ENCODE peak calls at places on chromosome X, in eight cellular contexts. O is stomach; X is pancreas; M is K562; W is tibial artery; H is Peyer's patch; V is CD8-positive, alpha-beta T cell; I is colonic mucosa. D is an unnamed sample.

GRCh38 chrX:24520472-24520871 is 55.4 kb downstream of the PDK3 start:
- DNase-seq in I (no peak), M (no peak), H (no peak), O (no peak), X (no peak), V (no peak), W (no peak), D (no peak)

GRCh38 chrX:1137531-1137930 is 74.9 kb downstream of the CRLF2 start:
- DNase-seq in W (no peak), X (no peak), M (no peak), I (no peak), V (no peak), H (no peak), O (no peak), D (no peak)

GRCh38 chrX:123339201-123339905 is 155.3 kb downstream of the GRIA3 start:
- DNase-seq in I (no peak), W (no peak), H (no peak), M (no peak), V (no peak), O (no peak), X (no peak), D (no peak)

GRCh38 chrX:68694429-68695205 is 47.2 kb downstream of the STARD8 start:
- DNase-seq in W (no peak), V (no peak), H (no peak), O (no peak), X (no peak), I (no peak), M (peak; percentile 46), D (no peak)

GRCh38 chrX:112820364-112821308 is 20.0 kb downstream of the AMOT start:
- DNase-seq in H (no peak), M (no peak), I (peak; percentile 35), O (no peak), X (no peak), V (no peak), W (no peak), D (no peak)

GRCh38 chrX:16484338-16484737 is 165.6 kb upstream of the S100G start:
- DNase-seq in V (peak; percentile 41), I (no peak), W (peak; percentile 21), O (no peak), X (no peak), M (no peak), H (no peak), D (no peak)

GRCh38 chrX:110588164-110588563 is 207.5 kb downstream of the CHRDL1 start:
- DNase-seq in O (no peak), M (no peak), W (no peak), V (no peak), X (no peak), H (no peak), I (no peak), D (no peak)

GRCh38 chrX:3639236-3639635 is 74.2 kb downstream of the PRKX start:
- DNase-seq in X (no peak), H (no peak), V (no peak), I (no peak), M (no peak), W (no peak), O (no peak), D (no peak)

GRCh38 chrX:143894938-143895337 is 11.1 kb downstream of the UBE2NL start:
- DNase-seq in M (no peak), X (no peak), O (no peak), I (no peak), H (no peak), W (no peak), V (no peak), D (no peak)

GRCh38 chrX:13750204-13750603 is 15.7 kb downstream of the OFD1 start:
- DNase-seq in M (peak; percentile 51), H (no peak), V (no peak), I (no peak), W (no peak), O (no peak), X (no peak), D (no peak)

GRCh38 chrX:104318330-104319009 is 63.7 kb upstream of the ESX1 start:
- DNase-seq in O (peak; percentile 27), X (peak; percentile 19), H (peak; percentile 45), W (no peak), I (peak; percentile 79), V (no peak), M (no peak), D (no peak)

GRCh38 chrX:140762061-140762460 is 52.5 kb downstream of the LINC00632 start:
- DNase-seq in V (no peak), I (peak; percentile 32), X (peak; percentile 17), M (peak; percentile 43), H (no peak), O (peak; percentile 38), W (peak; percentile 30), D (no peak)

GRCh38 chrX:22526339-22526738 is 253.6 kb downstream of the CBLL2 start:
- DNase-seq in M (no peak), O (no peak), I (no peak), V (no peak), H (no peak), X (no peak), W (no peak), D (no peak)

GRCh38 chrX:154490021-154490413 is 412 bp downstream of the SLC10A3 start:
- DNase-seq in I (peak; percentile 36), X (no peak), H (no peak), O (no peak), W (no peak), V (peak; percentile 43), M (peak; percentile 52), D (peak; percentile 73)

GRCh38 chrX:104211187-104211586 is 43.5 kb downstream of the ESX1 start:
- DNase-seq in M (no peak), X (no peak), H (no peak), V (no peak), W (no peak), I (no peak), O (no peak), D (no peak)

GRCh38 chrX:105317117-105317516 is 96.6 kb upstream of the TEX13A start:
- DNase-seq in H (no peak), O (no peak), I (no peak), W (no peak), V (no peak), X (no peak), M (no peak), D (no peak)

GRCh38 chrX:101685923-101686322 is 26.3 kb upstream of the ARMCX2 start:
- DNase-seq in I (no peak), X (no peak), O (no peak), W (no peak), M (no peak), H (no peak), V (no peak), D (no peak)

GRCh38 chrX:56968980-56969379 is 26.4 kb downstream of the SPIN3 start:
- DNase-seq in O (no peak), W (no peak), V (no peak), I (no peak), H (no peak), X (no peak), M (no peak), D (no peak)
- H3K27ac ChIP-seq in O (no peak overlapping the region), W (no peak overlapping the region), V (no peak overlapping the region), I (no peak overlapping the region), H (no peak overlapping the region), X (no peak overlapping the region), M (no peak overlapping the region), D (no peak overlapping the region)

GRCh38 chrX:48521353-48522243 is at the start of gene EBP:
- DNase-seq in W (peak; percentile 88), X (peak; percentile 93), H (peak; percentile 93), O (peak; percentile 92), M (peak; percentile 98), V (peak; percentile 96), I (peak; percentile 95), D (peak; percentile 96)

GRCh38 chrX:48523682-48524081 is 2.1 kb downstream of the EBP start:
- DNase-seq in I (no peak), M (no peak), H (no peak), V (no peak), W (no peak), O (no peak), X (no peak), D (no peak)

GRCh38 chrX:48520455-48520854 is 1.2 kb upstream of the EBP start:
- DNase-seq in H (no peak), I (no peak), V (peak; percentile 31), O (no peak), M (no peak), X (no peak), W (no peak), D (no peak)

GRCh38 chrX:48522291-48522690 is 683 bp downstream of the EBP start:
- DNase-seq in H (peak; percentile 70), X (no peak), M (no peak), I (peak; percentile 38), V (no peak), O (no peak), W (no peak), D (no peak)

GRCh38 chrX:48520976-48521352 is 644 bp upstream of the EBP start:
- DNase-seq in H (no peak), O (no peak), V (no peak), X (no peak), M (peak; percentile 40), W (no peak), I (no peak), D (no peak)
- H3K4me3 ChIP-seq in H (peak overlapping the region; percentile 47), O (peak overlapping the region; percentile 66), V (peak overlapping the region; percentile 53), X (no peak overlapping the region), M (peak overlapping the region; percentile 60), W (peak overlapping the region; percentile 65), I (peak overlapping the region; percentile 49), D (peak overlapping the region; percentile 56)

GRCh38 chrX:153487590-153488071 is 7.1 kb upstream of the BGN start:
- DNase-seq in I (no peak), W (peak; percentile 61), X (no peak), M (no peak), H (no peak), O (no peak), V (no peak), D (no peak)

GRCh38 chrX:153482376-153483015 is 12.1 kb upstream of the HAUS7 start:
- DNase-seq in I (no peak), X (no peak), V (no peak), H (no peak), W (no peak), O (no peak), M (no peak), D (no peak)

GRCh38 chrX:153488231-153488914 is 6.4 kb upstream of the BGN start:
- DNase-seq in W (peak; percentile 27), M (no peak), V (no peak), X (no peak), I (no peak), O (peak; percentile 44), H (no peak), D (no peak)

GRCh38 chrX:153485396-153486080 is 9.2 kb upstream of the BGN start:
- DNase-seq in O (no peak), X (no peak), V (no peak), W (no peak), H (no peak), M (no peak), I (no peak), D (no peak)

DNA sequence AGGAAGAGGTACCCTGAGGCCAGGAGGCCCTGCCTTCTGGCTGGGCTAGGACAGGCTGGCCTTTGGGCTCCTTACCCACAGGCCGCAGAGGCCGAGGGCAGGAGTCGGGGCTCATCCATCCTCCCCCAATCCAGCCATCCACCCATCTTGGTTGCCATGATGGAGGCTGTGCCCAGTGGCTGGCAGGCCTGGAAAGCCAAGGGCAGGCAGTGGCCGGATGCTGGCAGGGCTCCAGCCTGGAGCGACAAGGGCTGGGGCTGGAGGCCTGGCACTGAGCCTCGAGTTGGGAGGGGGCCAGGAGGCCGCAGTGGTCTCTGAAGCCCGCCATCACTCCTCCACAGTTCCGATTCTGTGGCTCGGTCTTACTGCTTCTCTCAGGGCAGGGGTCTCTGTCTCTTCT is 8.6 kb upstream of the BGN start:
- DNase-seq in X (peak; percentile 56), V (no peak), H (no peak), O (no peak), W (no peak), M (no peak), I (no peak), D (no peak)
- H3K4me1 ChIP-seq in X (no peaks in the 10 kb centered on the region), V (no peaks in the 10 kb centered on the region), H (no peaks in the 10 kb centered on the region), O (peaks cover 13% of the 10 kb centered on the region), W (peaks cover 8% of the 10 kb centered on the region), M (no peaks in the 10 kb centered on the region), I (no peaks in the 10 kb centered on the region), D (no peaks in the 10 kb centered on the region)

GRCh38 chrX:118503260-118504041 is 7.8 kb downstream of the DOCK11 start:
- DNase-seq in M (peak; percentile 65), W (no peak), O (no peak), V (no peak), H (no peak), I (no peak), X (no peak), D (no peak)
- H3K27ac ChIP-seq in M (peak overlapping the region; percentile 95), W (no peak overlapping the region), O (peak overlapping the region; percentile 38), V (peak overlapping the region; percentile 36), H (no peak overlapping the region), I (no peak overlapping the region), X (no peak overlapping the region), D (no peak overlapping the region)

D was measured in upper lobe of right lung.